ENCODE peak calls at places on chromosomes 1 and 21, in ten cellular contexts. One of them, this sample, is unnamed.

GRCh38 chr1:44636711-44637589 is 37.3 kb downstream of the TMEM53 start:
- DNase-seq in BJ: no peak
- DNase-seq in AG08395: peak
- DNase-seq in prostate gland: no peak
- DNase-seq in PC-3: peak
- DNase-seq in activated CD4-positive, alpha-beta T cell treated with anti-CD3 and anti-CD28 coated beads, Interleukin-2, amount 50 U/mL, for 1 hour: no peak
- DNase-seq in T-helper 2 cell: no peak
- DNase-seq in stimulated activated CD8-positive, alpha-beta memory T cell treated with anti-CD3 and anti-CD28 coated beads, Interleukin-15, amount 100 ng/mL, for 4 hours: no peak
- DNase-seq in lung microvascular endothelial cell: no peak
- DNase-seq in EL: peak
- DNase-seq in this sample: peak

GRCh38 chr1:218355269-218355668 is 10.1 kb downstream of the TGFB2 start:
- DNase-seq in stimulated activated CD8-positive, alpha-beta memory T cell treated with anti-CD3 and anti-CD28 coated beads, Interleukin-15, amount 100 ng/mL, for 4 hours: no peak
- DNase-seq in EL: no peak
- DNase-seq in BJ: no peak
- DNase-seq in PC-3: no peak
- DNase-seq in AG08395: no peak
- DNase-seq in prostate gland: no peak
- DNase-seq in activated CD4-positive, alpha-beta T cell treated with anti-CD3 and anti-CD28 coated beads, Interleukin-2, amount 50 U/mL, for 1 hour: no peak
- DNase-seq in T-helper 2 cell: no peak
- DNase-seq in lung microvascular endothelial cell: no peak
- DNase-seq in this sample: no peak

GRCh38 chr21:46051379-46051770 is 46.5 kb upstream of the COL6A2 start:
- DNase-seq in stimulated activated CD8-positive, alpha-beta memory T cell treated with anti-CD3 and anti-CD28 coated beads, Interleukin-15, amount 100 ng/mL, for 4 hours: no peak
- DNase-seq in T-helper 2 cell: no peak
- DNase-seq in BJ: no peak
- DNase-seq in AG08395: no peak
- DNase-seq in PC-3: no peak
- DNase-seq in prostate gland: no peak
- DNase-seq in EL: no peak
- DNase-seq in lung microvascular endothelial cell: no peak
- DNase-seq in activated CD4-positive, alpha-beta T cell treated with anti-CD3 and anti-CD28 coated beads, Interleukin-2, amount 50 U/mL, for 1 hour: no peak
- DNase-seq in this sample: no peak

GRCh38 chr1:210342986-210343780 is 14.5 kb downstream of the HHAT start:
- DNase-seq in lung microvascular endothelial cell: no peak
- DNase-seq in EL: peak
- DNase-seq in BJ: no peak
- DNase-seq in prostate gland: no peak
- DNase-seq in AG08395: no peak
- DNase-seq in T-helper 2 cell: peak
- DNase-seq in PC-3: no peak
- DNase-seq in stimulated activated CD8-positive, alpha-beta memory T cell treated with anti-CD3 and anti-CD28 coated beads, Interleukin-15, amount 100 ng/mL, for 4 hours: no peak
- DNase-seq in activated CD4-positive, alpha-beta T cell treated with anti-CD3 and anti-CD28 coated beads, Interleukin-2, amount 50 U/mL, for 1 hour: no peak
- DNase-seq in this sample: no peak

GRCh38 chr21:45154511-45155508 is 80.4 kb downstream of the ADARB1 start:
- DNase-seq in lung microvascular endothelial cell: no peak
- DNase-seq in activated CD4-positive, alpha-beta T cell treated with anti-CD3 and anti-CD28 coated beads, Interleukin-2, amount 50 U/mL, for 1 hour: peak
- DNase-seq in BJ: no peak
- DNase-seq in T-helper 2 cell: peak
- DNase-seq in PC-3: no peak
- DNase-seq in EL: peak
- DNase-seq in AG08395: peak
- DNase-seq in stimulated activated CD8-positive, alpha-beta memory T cell treated with anti-CD3 and anti-CD28 coated beads, Interleukin-15, amount 100 ng/mL, for 4 hours: no peak
- DNase-seq in prostate gland: no peak
- DNase-seq in this sample: no peak

GRCh38 chr1:168373869-168374268 is 93.2 kb downstream of the TBX19 start:
- DNase-seq in prostate gland: no peak
- DNase-seq in AG08395: no peak
- DNase-seq in T-helper 2 cell: no peak
- DNase-seq in PC-3: peak
- DNase-seq in stimulated activated CD8-positive, alpha-beta memory T cell treated with anti-CD3 and anti-CD28 coated beads, Interleukin-15, amount 100 ng/mL, for 4 hours: no peak
- DNase-seq in EL: peak
- DNase-seq in BJ: no peak
- DNase-seq in activated CD4-positive, alpha-beta T cell treated with anti-CD3 and anti-CD28 coated beads, Interleukin-2, amount 50 U/mL, for 1 hour: no peak
- DNase-seq in lung microvascular endothelial cell: no peak
- DNase-seq in this sample: no peak

GRCh38 chr1:210292276-210292851 is 36.3 kb upstream of the HHAT start:
- DNase-seq in lung microvascular endothelial cell: peak
- DNase-seq in AG08395: peak
- DNase-seq in EL: peak
- DNase-seq in PC-3: peak
- DNase-seq in activated CD4-positive, alpha-beta T cell treated with anti-CD3 and anti-CD28 coated beads, Interleukin-2, amount 50 U/mL, for 1 hour: peak
- DNase-seq in T-helper 2 cell: peak
- DNase-seq in prostate gland: peak
- DNase-seq in BJ: no peak
- DNase-seq in stimulated activated CD8-positive, alpha-beta memory T cell treated with anti-CD3 and anti-CD28 coated beads, Interleukin-15, amount 100 ng/mL, for 4 hours: peak
- DNase-seq in this sample: no peak

GRCh38 chr1:23263380-23263887 is 46.1 kb upstream of the HTR1D start:
- DNase-seq in PC-3: no peak
- DNase-seq in T-helper 2 cell: no peak
- DNase-seq in AG08395: no peak
- DNase-seq in prostate gland: no peak
- DNase-seq in stimulated activated CD8-positive, alpha-beta memory T cell treated with anti-CD3 and anti-CD28 coated beads, Interleukin-15, amount 100 ng/mL, for 4 hours: no peak
- DNase-seq in EL: no peak
- DNase-seq in lung microvascular endothelial cell: no peak
- DNase-seq in activated CD4-positive, alpha-beta T cell treated with anti-CD3 and anti-CD28 coated beads, Interleukin-2, amount 50 U/mL, for 1 hour: no peak
- DNase-seq in BJ: no peak
- DNase-seq in this sample: no peak

GRCh38 chr1:1435911-1436633 is 582 bp downstream of the VWA1 start:
- DNase-seq in lung microvascular endothelial cell: no peak
- DNase-seq in EL: no peak
- DNase-seq in PC-3: no peak
- DNase-seq in AG08395: no peak
- DNase-seq in prostate gland: no peak
- DNase-seq in BJ: no peak
- DNase-seq in stimulated activated CD8-positive, alpha-beta memory T cell treated with anti-CD3 and anti-CD28 coated beads, Interleukin-15, amount 100 ng/mL, for 4 hours: no peak
- DNase-seq in T-helper 2 cell: no peak
- DNase-seq in activated CD4-positive, alpha-beta T cell treated with anti-CD3 and anti-CD28 coated beads, Interleukin-2, amount 50 U/mL, for 1 hour: no peak
- DNase-seq in this sample: no peak

GRCh38 chr21:42560517-42561179 is 47.0 kb downstream of the SLC37A1 start:
- DNase-seq in EL: no peak
- DNase-seq in PC-3: no peak
- DNase-seq in stimulated activated CD8-positive, alpha-beta memory T cell treated with anti-CD3 and anti-CD28 coated beads, Interleukin-15, amount 100 ng/mL, for 4 hours: no peak
- DNase-seq in lung microvascular endothelial cell: no peak
- DNase-seq in activated CD4-positive, alpha-beta T cell treated with anti-CD3 and anti-CD28 coated beads, Interleukin-2, amount 50 U/mL, for 1 hour: no peak
- DNase-seq in BJ: no peak
- DNase-seq in T-helper 2 cell: no peak
- DNase-seq in AG08395: no peak
- DNase-seq in prostate gland: no peak
- DNase-seq in this sample: no peak

GRCh38 chr1:207034208-207034607 is 1.7 kb upstream of the C1orf116 start:
- DNase-seq in activated CD4-positive, alpha-beta T cell treated with anti-CD3 and anti-CD28 coated beads, Interleukin-2, amount 50 U/mL, for 1 hour: no peak
- DNase-seq in stimulated activated CD8-positive, alpha-beta memory T cell treated with anti-CD3 and anti-CD28 coated beads, Interleukin-15, amount 100 ng/mL, for 4 hours: no peak
- DNase-seq in EL: no peak
- DNase-seq in PC-3: no peak
- DNase-seq in AG08395: no peak
- DNase-seq in prostate gland: no peak
- DNase-seq in lung microvascular endothelial cell: no peak
- DNase-seq in T-helper 2 cell: no peak
- DNase-seq in BJ: no peak
- DNase-seq in this sample: peak

GRCh38 chr1:79531790-79532189 is 525.3 kb upstream of the ADGRL4 start:
- DNase-seq in AG08395: no peak
- DNase-seq in T-helper 2 cell: no peak
- DNase-seq in lung microvascular endothelial cell: no peak
- DNase-seq in activated CD4-positive, alpha-beta T cell treated with anti-CD3 and anti-CD28 coated beads, Interleukin-2, amount 50 U/mL, for 1 hour: no peak
- DNase-seq in BJ: no peak
- DNase-seq in stimulated activated CD8-positive, alpha-beta memory T cell treated with anti-CD3 and anti-CD28 coated beads, Interleukin-15, amount 100 ng/mL, for 4 hours: no peak
- DNase-seq in PC-3: no peak
- DNase-seq in EL: no peak
- DNase-seq in prostate gland: no peak
- DNase-seq in this sample: no peak

GRCh38 chr1:40740039-40740991 is 43.3 kb upstream of the KCNQ4 start:
- DNase-seq in lung microvascular endothelial cell: peak
- DNase-seq in activated CD4-positive, alpha-beta T cell treated with anti-CD3 and anti-CD28 coated beads, Interleukin-2, amount 50 U/mL, for 1 hour: no peak
- DNase-seq in PC-3: no peak
- DNase-seq in prostate gland: no peak
- DNase-seq in stimulated activated CD8-positive, alpha-beta memory T cell treated with anti-CD3 and anti-CD28 coated beads, Interleukin-15, amount 100 ng/mL, for 4 hours: no peak
- DNase-seq in EL: no peak
- DNase-seq in T-helper 2 cell: no peak
- DNase-seq in BJ: no peak
- DNase-seq in AG08395: no peak
- DNase-seq in this sample: no peak

GRCh38 chr1:168708698-168709406 is 20.2 kb downstream of the DPT start:
- DNase-seq in BJ: no peak
- DNase-seq in prostate gland: no peak
- DNase-seq in lung microvascular endothelial cell: no peak
- DNase-seq in PC-3: peak
- DNase-seq in stimulated activated CD8-positive, alpha-beta memory T cell treated with anti-CD3 and anti-CD28 coated beads, Interleukin-15, amount 100 ng/mL, for 4 hours: no peak
- DNase-seq in EL: no peak
- DNase-seq in activated CD4-positive, alpha-beta T cell treated with anti-CD3 and anti-CD28 coated beads, Interleukin-2, amount 50 U/mL, for 1 hour: no peak
- DNase-seq in T-helper 2 cell: no peak
- DNase-seq in AG08395: no peak
- DNase-seq in this sample: no peak

GRCh38 chr1:152667625-152668024 is 4.4 kb downstream of the LCE2D start:
- DNase-seq in BJ: no peak
- DNase-seq in stimulated activated CD8-positive, alpha-beta memory T cell treated with anti-CD3 and anti-CD28 coated beads, Interleukin-15, amount 100 ng/mL, for 4 hours: no peak
- DNase-seq in activated CD4-positive, alpha-beta T cell treated with anti-CD3 and anti-CD28 coated beads, Interleukin-2, amount 50 U/mL, for 1 hour: no peak
- DNase-seq in PC-3: no peak
- DNase-seq in lung microvascular endothelial cell: no peak
- DNase-seq in EL: no peak
- DNase-seq in T-helper 2 cell: no peak
- DNase-seq in prostate gland: no peak
- DNase-seq in AG08395: no peak
- DNase-seq in this sample: no peak

GRCh38 chr1:66576645-66577044 is 42.7 kb downstream of the SGIP1 start:
- DNase-seq in BJ: no peak
- DNase-seq in AG08395: no peak
- DNase-seq in EL: peak
- DNase-seq in prostate gland: no peak
- DNase-seq in lung microvascular endothelial cell: peak
- DNase-seq in PC-3: no peak
- DNase-seq in T-helper 2 cell: no peak
- DNase-seq in activated CD4-positive, alpha-beta T cell treated with anti-CD3 and anti-CD28 coated beads, Interleukin-2, amount 50 U/mL, for 1 hour: no peak
- DNase-seq in stimulated activated CD8-positive, alpha-beta memory T cell treated with anti-CD3 and anti-CD28 coated beads, Interleukin-15, amount 100 ng/mL, for 4 hours: no peak
- DNase-seq in this sample: peak

GRCh38 chr1:1847501-1848289 is 43.2 kb downstream of the GNB1 start:
- DNase-seq in T-helper 2 cell: no peak
- DNase-seq in AG08395: no peak
- DNase-seq in prostate gland: no peak
- DNase-seq in stimulated activated CD8-positive, alpha-beta memory T cell treated with anti-CD3 and anti-CD28 coated beads, Interleukin-15, amount 100 ng/mL, for 4 hours: no peak
- DNase-seq in activated CD4-positive, alpha-beta T cell treated with anti-CD3 and anti-CD28 coated beads, Interleukin-2, amount 50 U/mL, for 1 hour: no peak
- DNase-seq in PC-3: no peak
- DNase-seq in EL: no peak
- DNase-seq in BJ: no peak
- DNase-seq in lung microvascular endothelial cell: no peak
- DNase-seq in this sample: no peak

GRCh38 chr1:22417466-22417865 is 34.2 kb upstream of the ZBTB40 start:
- DNase-seq in PC-3: no peak
- DNase-seq in prostate gland: no peak
- DNase-seq in AG08395: no peak
- DNase-seq in BJ: no peak
- DNase-seq in activated CD4-positive, alpha-beta T cell treated with anti-CD3 and anti-CD28 coated beads, Interleukin-2, amount 50 U/mL, for 1 hour: no peak
- DNase-seq in lung microvascular endothelial cell: no peak
- DNase-seq in stimulated activated CD8-positive, alpha-beta memory T cell treated with anti-CD3 and anti-CD28 coated beads, Interleukin-15, amount 100 ng/mL, for 4 hours: no peak
- DNase-seq in T-helper 2 cell: no peak
- DNase-seq in EL: no peak
- DNase-seq in this sample: no peak

GRCh38 chr21:45328198-45329087 is 40.7 kb upstream of the POFUT2 start:
- DNase-seq in EL: no peak
- DNase-seq in prostate gland: no peak
- DNase-seq in activated CD4-positive, alpha-beta T cell treated with anti-CD3 and anti-CD28 coated beads, Interleukin-2, amount 50 U/mL, for 1 hour: no peak
- DNase-seq in T-helper 2 cell: no peak
- DNase-seq in lung microvascular endothelial cell: no peak
- DNase-seq in PC-3: no peak
- DNase-seq in AG08395: no peak
- DNase-seq in BJ: no peak
- DNase-seq in stimulated activated CD8-positive, alpha-beta memory T cell treated with anti-CD3 and anti-CD28 coated beads, Interleukin-15, amount 100 ng/mL, for 4 hours: no peak
- DNase-seq in this sample: no peak

GRCh38 chr1:174775621-174776020 is 224.1 kb upstream of the CACYBP start:
- DNase-seq in T-helper 2 cell: no peak
- DNase-seq in BJ: peak
- DNase-seq in stimulated activated CD8-positive, alpha-beta memory T cell treated with anti-CD3 and anti-CD28 coated beads, Interleukin-15, amount 100 ng/mL, for 4 hours: no peak
- DNase-seq in EL: peak
- DNase-seq in prostate gland: no peak
- DNase-seq in activated CD4-positive, alpha-beta T cell treated with anti-CD3 and anti-CD28 coated beads, Interleukin-2, amount 50 U/mL, for 1 hour: no peak
- DNase-seq in PC-3: no peak
- DNase-seq in lung microvascular endothelial cell: no peak
- DNase-seq in AG08395: no peak
- DNase-seq in this sample: no peak

GRCh38 chr21:32482565-32483292 is 70.2 kb downstream of the EVA1C start:
- DNase-seq in stimulated activated CD8-positive, alpha-beta memory T cell treated with anti-CD3 and anti-CD28 coated beads, Interleukin-15, amount 100 ng/mL, for 4 hours: no peak
- DNase-seq in T-helper 2 cell: no peak
- DNase-seq in AG08395: no peak
- DNase-seq in PC-3: no peak
- DNase-seq in lung microvascular endothelial cell: no peak
- DNase-seq in BJ: no peak
- DNase-seq in activated CD4-positive, alpha-beta T cell treated with anti-CD3 and anti-CD28 coated beads, Interleukin-2, amount 50 U/mL, for 1 hour: no peak
- DNase-seq in EL: no peak
- DNase-seq in prostate gland: no peak
- DNase-seq in this sample: no peak

GRCh38 chr21:33234618-33235520 is 5.1 kb downstream of the IFNAR2 start:
- DNase-seq in T-helper 2 cell: no peak
- DNase-seq in stimulated activated CD8-positive, alpha-beta memory T cell treated with anti-CD3 and anti-CD28 coated beads, Interleukin-15, amount 100 ng/mL, for 4 hours: no peak
- DNase-seq in BJ: no peak
- DNase-seq in EL: no peak
- DNase-seq in lung microvascular endothelial cell: no peak
- DNase-seq in AG08395: no peak
- DNase-seq in PC-3: no peak
- DNase-seq in activated CD4-positive, alpha-beta T cell treated with anti-CD3 and anti-CD28 coated beads, Interleukin-2, amount 50 U/mL, for 1 hour: no peak
- DNase-seq in prostate gland: no peak
- DNase-seq in this sample: no peak

This sample was measured in SHP77 treated with DMSO at 0.1 percent for 48 hours.